ENCODE peak calls at places on chromosome 2, in seven cellular contexts. D is endodermal cell; O is mucosa of descending colon; C is Caco-2; L is CD8-positive, alpha-beta T cell; J is heart left ventricle; Z is adrenal gland. P is an unnamed sample. For H3K4me1, the result is how much of the 10 kb centered on the place peaks cover.

GRCh38 chr2:8544786-8545631 is 136.8 kb upstream of the ID2 start:
- DNase-seq in J (peak), C (no peak), O (peak), Z (peak), D (peak), L (peak), P (peak)

GRCh38 chr2:232410238-232410900 is 3.7 kb downstream of the ALPG start:
- DNase-seq in J (no peak), Z (no peak), C (no peak), O (peak), D (peak), L (no peak), P (peak)

GRCh38 chr2:233436191-233436581 is 81.9 kb downstream of the DGKD start:
- DNase-seq in J (no peak), C (no peak), Z (no peak), O (peak), L (no peak), D (peak), P (peak)

GRCh38 chr2:152491139-152491472 is 156.1 kb downstream of the FMNL2 start:
- DNase-seq in C (no peak), O (no peak), Z (peak), L (no peak), D (no peak), J (peak), P (no peak)

GRCh38 chr2:101733257-101733993 is 35.9 kb downstream of the MAP4K4 start:
- DNase-seq in O (no peak), D (no peak), Z (no peak), J (peak), L (no peak), C (no peak), P (no peak)

GRCh38 chr2:164763431-164763830 is 78.2 kb downstream of the COBLL1 start:
- DNase-seq in J (no peak), O (no peak), L (no peak), Z (no peak), D (no peak), C (no peak), P (no peak)

GRCh38 chr2:8255448-8255800 is 426.4 kb upstream of the ID2 start:
- DNase-seq in J (no peak), C (no peak), D (peak), O (no peak), L (no peak), Z (no peak), P (no peak)

GRCh38 chr2:55175254-55176093 is 56.6 kb downstream of the CLHC1 start:
- DNase-seq in Z (no peak), L (no peak), C (peak), J (no peak), O (no peak), D (no peak), P (no peak)

GRCh38 chr2:182887093-182887492 is 20.7 kb upstream of the FRZB start:
- DNase-seq in O (no peak), D (no peak), J (no peak), Z (no peak), C (no peak), L (no peak), P (no peak)

GRCh38 chr2:98907966-98908905 is 27.8 kb downstream of the CRACDL start:
- DNase-seq in L (no peak), D (peak), J (no peak), Z (no peak), C (no peak), O (no peak), P (peak)

GRCh38 chr2:203492965-203493364 is 42.1 kb downstream of the RAPH1 start:
- DNase-seq in C (no peak), Z (no peak), D (no peak), O (no peak), J (no peak), L (no peak), P (no peak)

GRCh38 chr2:166610180-166610919 is 116.3 kb upstream of the SCN7A start:
- DNase-seq in D (peak), O (peak), C (no peak), L (peak), J (peak), Z (no peak), P (no peak)

GRCh38 chr2:84647267-84647666 is 131.0 kb downstream of the DNAH6 start:
- DNase-seq in O (no peak), Z (no peak), D (no peak), C (no peak), L (no peak), J (no peak), P (no peak)

GRCh38 chr2:42127425-42128424 is 41.4 kb upstream of the EML4 start:
- DNase-seq in J (no peak), D (no peak), L (peak), O (no peak), C (no peak), Z (no peak), P (peak)

GRCh38 chr2:162072181-162072702 is 1.8 kb downstream of the DPP4 start:
- DNase-seq in Z (no peak), O (no peak), C (no peak), D (no peak), L (no peak), J (no peak), P (no peak)

GRCh38 chr2:226079677-226080076 is 680.2 kb downstream of the NYAP2 start:
- DNase-seq in C (no peak), Z (no peak), O (no peak), J (no peak), D (no peak), L (no peak), P (no peak)

GRCh38 chr2:218245214-218245613 is 15.6 kb upstream of the GPBAR1 start:
- DNase-seq in L (no peak), Z (no peak), C (no peak), O (no peak), D (no peak), J (no peak), P (no peak)

GRCh38 chr2:39403311-39403710 is 33.8 kb downstream of the MAP4K3 start:
- DNase-seq in J (peak), Z (no peak), L (no peak), C (no peak), O (no peak), D (no peak), P (no peak)
- TF ChIP-seq CTCF in J (no peak), Z (no peak), L (no peak), C (no peak), O (no peak), D (no peak), P (no peak)

GRCh38 chr2:174611851-174612250 is 14.2 kb upstream of the WIPF1 start:
- DNase-seq in D (no peak), C (no peak), Z (no peak), J (no peak), O (no peak), L (no peak), P (no peak)
- H3K4me1 ChIP-seq in D (under half), C (under half), Z (under half), J (under half), O (under half), L (half or more), P (under half)

GRCh38 chr2:27080603-27080938 is 2.2 kb downstream of the EMILIN1 start:
- DNase-seq in L (no peak), D (no peak), C (no peak), O (peak), J (no peak), Z (no peak), P (no peak)
- H3K4me3 ChIP-seq in L (no peak), D (no peak), C (no peak), O (no peak), J (peak), Z (no peak), P (peak)

DNA sequence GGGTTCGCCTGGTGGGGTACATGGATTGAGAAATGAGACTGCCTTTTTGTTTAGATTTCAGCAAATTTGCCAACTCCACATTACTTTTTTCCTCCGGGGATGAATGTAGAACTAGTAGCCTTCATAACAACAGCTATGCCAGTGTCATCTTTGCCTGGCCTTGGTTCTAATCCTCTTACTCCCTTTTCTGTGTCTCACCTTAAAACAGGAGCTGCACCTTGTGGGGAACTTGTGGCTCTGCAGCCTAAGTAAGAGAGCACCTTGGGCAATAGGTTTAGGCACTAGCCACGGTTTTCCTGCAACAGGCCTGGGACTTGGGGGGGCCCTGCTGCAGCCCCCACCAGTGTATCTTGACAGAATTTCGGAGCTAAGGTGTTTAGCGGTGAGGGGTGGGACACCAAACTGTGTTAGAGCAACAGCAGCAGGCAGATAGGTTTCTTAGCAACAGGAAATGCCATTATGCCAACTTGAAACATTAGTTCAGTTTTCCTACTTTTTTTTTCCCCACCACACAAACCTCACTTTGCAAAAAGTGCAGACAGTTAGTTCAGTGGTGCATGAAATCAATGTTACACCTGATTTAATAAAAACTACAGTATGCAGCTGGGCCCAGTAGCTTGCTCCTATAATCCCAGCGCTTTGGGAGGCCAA is 173.7 kb downstream of the PRKCE start:
- DNase-seq in L (no peak), J (no peak), D (no peak), O (no peak), Z (no peak), C (no peak), P (no peak)
- TF ChIP-seq CTCF in L (no peak), J (no peak), D (peak), O (no peak), Z (no peak), C (no peak), P (no peak)

P was measured in Peyer's patch.